ENCODE peak calls at places on chromosome X, in ten cellular contexts. Y, Q, W, J, G, F, Z, R, H and D are unnamed samples.

GRCh38 chrX:40278340-40279090 is 180.8 kb upstream of the BCOR start:
- DNase-seq in Q (peak; percentile 14), W (no peak), Z (no peak), Y (no peak), G (no peak), J (no peak), R (no peak), F (no peak), H (no peak), D (no peak)

GRCh38 chrX:110286126-110286525 is 31.8 kb downstream of the AMMECR1 start:
- DNase-seq in Q (peak; percentile 58), Y (no peak), R (no peak), G (no peak), J (no peak), F (no peak), Z (no peak), H (no peak), W (no peak), D (peak; percentile 65)

GRCh38 chrX:108732630-108733321 is 3.6 kb downstream of the IRS4 start:
- DNase-seq in Q (no peak), H (peak; percentile 34), Z (no peak), Y (peak; percentile 19), J (no peak), R (no peak), G (no peak), W (no peak), F (peak; percentile 48), D (no peak)

GRCh38 chrX:67635424-67635823 is 91.6 kb downstream of the AR start:
- DNase-seq in F (no peak), Z (no peak), G (no peak), Y (no peak), Q (no peak), R (no peak), H (no peak), W (no peak), J (no peak), D (no peak)

GRCh38 chrX:53718073-53718472 is 31.6 kb upstream of the HUWE1 start:
- DNase-seq in W (no peak), H (no peak), R (no peak), J (no peak), G (no peak), Y (no peak), F (no peak), Q (no peak), Z (no peak), D (no peak)

GRCh38 chrX:114976321-114976720 is 41.1 kb downstream of the IL13RA2 start:
- DNase-seq in W (no peak), J (no peak), Q (no peak), F (no peak), G (no peak), H (no peak), R (no peak), Z (no peak), Y (no peak), D (no peak)

GRCh38 chrX:11472879-11473278 is 179.7 kb downstream of the AMELX start:
- DNase-seq in Y (no peak), J (no peak), R (no peak), W (no peak), H (no peak), Z (peak; percentile 8), Q (no peak), F (no peak), G (no peak), D (no peak)

GRCh38 chrX:9188117-9188516 is 154.2 kb upstream of the FAM9B start:
- DNase-seq in Y (peak; percentile 59), Q (no peak), J (no peak), R (no peak), G (no peak), Z (no peak), W (no peak), H (no peak), F (no peak), D (no peak)

GRCh38 chrX:150731795-150732194 is 38.6 kb downstream of the MTMR1 start:
- DNase-seq in Z (no peak), R (no peak), F (no peak), Y (no peak), J (peak; percentile 10), W (no peak), G (no peak), H (no peak), Q (no peak), D (no peak)

GRCh38 chrX:39477438-39478120 is 620.2 kb downstream of the BCOR start:
- DNase-seq in J (peak; percentile 36), F (peak; percentile 81), G (no peak), W (peak; percentile 26), Q (no peak), R (peak; percentile 35), Z (no peak), Y (no peak), H (no peak), D (no peak)

GRCh38 chrX:39011454-39012204 is 210.4 kb downstream of the MID1IP1 start:
- DNase-seq in G (no peak), F (no peak), J (no peak), Q (no peak), W (peak; percentile 57), R (peak; percentile 61), Z (no peak), H (no peak), Y (no peak), D (no peak)

GRCh38 chrX:101208152-101208905 is 11.3 kb upstream of the DRP2 start:
- DNase-seq in G (no peak), R (no peak), Q (peak; percentile 3), Y (no peak), W (no peak), H (no peak), J (no peak), Z (no peak), F (no peak), D (no peak)

GRCh38 chrX:133786382-133786781 is 199.0 kb downstream of the GPC3 start:
- DNase-seq in Q (no peak), R (no peak), W (no peak), Z (no peak), J (no peak), F (no peak), Y (no peak), G (no peak), H (no peak), D (no peak)
- H3K4me1 ChIP-seq in Q (no peaks in the 10 kb centered on the region), R (no peaks in the 10 kb centered on the region), W (no peaks in the 10 kb centered on the region), Z (no peaks in the 10 kb centered on the region), J (no peaks in the 10 kb centered on the region), F (no peaks in the 10 kb centered on the region), Y (peaks cover 2% of the 10 kb centered on the region), G (no peaks in the 10 kb centered on the region), H (no peaks in the 10 kb centered on the region), D (no peaks in the 10 kb centered on the region)

GRCh38 chrX:1577845-1578244 is 13.6 kb upstream of the AKAP17A start:
- DNase-seq in G (no peak), Z (no peak), W (no peak), J (no peak), Y (no peak), H (no peak), R (no peak), Q (no peak), F (no peak), D (no peak)

GRCh38 chrX:1584237-1585011 is 7.0 kb upstream of the AKAP17A start:
- DNase-seq in Z (no peak), J (no peak), G (peak; percentile 55), W (peak; percentile 15), F (no peak), R (no peak), Y (no peak), Q (no peak), H (no peak), D (no peak)

GRCh38 chrX:1578511-1579173 is 12.8 kb upstream of the AKAP17A start:
- DNase-seq in R (no peak), Y (no peak), Q (no peak), H (no peak), J (no peak), G (peak; percentile 75), Z (no peak), F (no peak), W (no peak), D (no peak)

GRCh38 chrX:1582686-1583437 is 8.5 kb upstream of the AKAP17A start:
- DNase-seq in W (peak; percentile 25), J (no peak), F (peak; percentile 27), H (no peak), R (no peak), G (peak; percentile 72), Q (peak; percentile 69), Z (no peak), Y (no peak), D (no peak)

DNA sequence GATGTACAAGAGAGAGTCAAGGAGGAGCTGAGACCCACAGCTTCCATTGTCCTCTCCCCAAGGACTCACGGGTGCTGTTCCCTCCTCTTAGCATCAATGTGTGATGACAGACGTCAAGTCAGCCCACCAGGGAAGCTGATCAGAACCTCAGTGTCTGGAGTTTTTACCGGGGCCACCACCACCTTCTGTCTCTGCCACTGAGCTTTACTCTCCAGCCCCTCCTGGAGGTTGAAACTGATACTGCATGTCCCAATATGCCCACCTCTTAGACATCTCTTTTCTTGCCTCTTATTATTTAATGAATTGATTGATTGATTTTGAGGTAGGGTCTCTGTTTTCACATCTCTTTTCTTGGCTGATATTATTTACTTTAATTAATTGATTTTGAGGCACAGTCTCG is 10.3 kb upstream of the AKAP17A start:
- DNase-seq in H (no peak), Q (peak; percentile 84), Z (peak; percentile 73), R (peak; percentile 65), F (peak; percentile 86), J (peak; percentile 69), G (peak; percentile 70), W (peak; percentile 58), Y (peak; percentile 61), D (no peak)
- TF ChIP-seq EP300 in H (no peak), Q (no peak), Z (no peak), R (no peak), F (no peak), J (no peak), G (no peak), W (no peak), Y (no peak), D (no peak)

DNA sequence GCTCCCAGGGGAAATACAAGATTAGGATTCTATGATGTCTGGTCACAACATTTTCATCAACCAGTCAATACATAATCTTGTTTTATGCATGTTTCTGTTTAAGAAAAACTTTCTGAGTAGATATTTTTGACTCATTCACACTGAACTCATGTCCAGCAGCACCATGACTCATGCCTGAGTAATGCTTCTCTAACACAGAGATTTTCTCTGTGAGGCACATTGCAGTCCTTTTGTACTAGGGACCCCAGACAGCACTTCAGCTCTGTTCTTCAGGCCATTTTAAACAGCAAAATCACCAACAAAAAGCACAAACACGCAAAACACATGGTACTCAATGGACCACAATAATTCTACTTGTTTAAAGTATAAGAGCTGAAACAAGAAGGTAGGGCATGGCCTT is 83.5 kb downstream of the MXRA5 start:
- DNase-seq in Q (peak; percentile 32), H (no peak), J (no peak), F (no peak), G (no peak), Z (peak; percentile 5), W (no peak), Y (no peak), R (no peak), D (no peak)
- H3K27ac ChIP-seq in Q (peak overlapping the region; percentile 74), H (no peak overlapping the region), J (no peak overlapping the region), F (no peak overlapping the region), G (no peak overlapping the region), Z (no peak overlapping the region), W (no peak overlapping the region), Y (no peak overlapping the region), R (no peak overlapping the region), D (peak overlapping the region; percentile 49)

DNA sequence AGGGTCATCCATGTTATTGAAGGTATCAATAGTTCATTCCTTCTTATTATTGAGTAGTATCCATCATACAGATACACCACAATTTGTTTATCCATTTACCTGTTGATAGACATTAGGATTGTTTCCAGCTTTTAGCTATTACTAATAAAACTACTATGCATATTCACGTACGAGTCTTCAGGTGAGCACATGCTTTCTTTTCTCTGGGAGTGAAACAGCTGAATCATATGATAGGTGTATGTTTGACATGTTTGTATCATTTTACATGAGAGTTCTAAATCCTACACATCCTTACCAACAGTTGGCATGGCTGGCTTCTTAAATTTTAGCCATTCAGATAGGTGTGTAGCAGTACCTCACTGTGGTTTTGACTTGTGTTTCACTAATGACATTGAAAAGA is 556.6 kb upstream of the DIPK2B start:
- DNase-seq in F (no peak), J (no peak), Q (no peak), Z (no peak), G (no peak), R (no peak), H (no peak), Y (no peak), W (no peak), D (no peak)
- H3K4me1 ChIP-seq in F (no peaks in the 10 kb centered on the region), J (no peaks in the 10 kb centered on the region), Q (peaks cover 57% of the 10 kb centered on the region), Z (no peaks in the 10 kb centered on the region), G (no peaks in the 10 kb centered on the region), R (no peaks in the 10 kb centered on the region), H (peaks cover 2% of the 10 kb centered on the region), Y (no peaks in the 10 kb centered on the region), W (peaks cover 11% of the 10 kb centered on the region), D (no peaks in the 10 kb centered on the region)